ENCODE peak calls at places on chromosomes 1 and 21, in nine cellular contexts. One of them, this sample, is unnamed.

GRCh38 chr1:195768936-195769335 is 839.3 kb downstream of the KCNT2 start:
- DNase-seq in left ventricle myocardium inferior: no peak
- DNase-seq in fibroblast of lung: peak; percentile 22
- DNase-seq in right atrium auricular region: no peak
- DNase-seq in Caco-2: no peak
- DNase-seq in colonic mucosa: no peak
- DNase-seq in CD8-positive, alpha-beta T cell: no peak
- DNase-seq in stomach: no peak
- DNase-seq in tibial nerve: no peak
- DNase-seq in this sample: no peak

GRCh38 chr1:25877155-25877554 is 1.6 kb upstream of the PAQR7 start:
- DNase-seq in tibial nerve: no peak
- DNase-seq in stomach: no peak
- DNase-seq in Caco-2: no peak
- DNase-seq in right atrium auricular region: no peak
- DNase-seq in left ventricle myocardium inferior: no peak
- DNase-seq in fibroblast of lung: no peak
- DNase-seq in colonic mucosa: no peak
- DNase-seq in CD8-positive, alpha-beta T cell: no peak
- DNase-seq in this sample: no peak

GRCh38 chr21:42861311-42862122 is 17.8 kb downstream of the WDR4 start:
- DNase-seq in stomach: no peak
- DNase-seq in colonic mucosa: no peak
- DNase-seq in tibial nerve: no peak
- DNase-seq in CD8-positive, alpha-beta T cell: no peak
- DNase-seq in right atrium auricular region: no peak
- DNase-seq in left ventricle myocardium inferior: no peak
- DNase-seq in fibroblast of lung: no peak
- DNase-seq in Caco-2: no peak
- DNase-seq in this sample: no peak

GRCh38 chr1:12502300-12503109 is 115.5 kb downstream of the DHRS3 start:
- DNase-seq in Caco-2: no peak
- DNase-seq in colonic mucosa: no peak
- DNase-seq in CD8-positive, alpha-beta T cell: no peak
- DNase-seq in tibial nerve: no peak
- DNase-seq in left ventricle myocardium inferior: no peak
- DNase-seq in right atrium auricular region: no peak
- DNase-seq in fibroblast of lung: no peak
- DNase-seq in stomach: no peak
- DNase-seq in this sample: no peak

GRCh38 chr1:154276797-154277196 is 4.4 kb downstream of the HAX1 start:
- DNase-seq in stomach: no peak
- DNase-seq in CD8-positive, alpha-beta T cell: no peak
- DNase-seq in tibial nerve: no peak
- DNase-seq in colonic mucosa: no peak
- DNase-seq in fibroblast of lung: no peak
- DNase-seq in left ventricle myocardium inferior: no peak
- DNase-seq in right atrium auricular region: no peak
- DNase-seq in Caco-2: peak; percentile 36
- DNase-seq in this sample: no peak

GRCh38 chr1:40032240-40032891 is 8.2 kb upstream of the CAP1 start:
- DNase-seq in CD8-positive, alpha-beta T cell: peak; percentile 37
- DNase-seq in stomach: peak; percentile 66
- DNase-seq in Caco-2: peak; percentile 40
- DNase-seq in left ventricle myocardium inferior: no peak
- DNase-seq in right atrium auricular region: peak; percentile 69
- DNase-seq in fibroblast of lung: peak; percentile 67
- DNase-seq in tibial nerve: peak; percentile 63
- DNase-seq in colonic mucosa: peak; percentile 74
- DNase-seq in this sample: no peak

GRCh38 chr1:172241540-172241939 is 178.9 kb upstream of the C1orf105 start:
- DNase-seq in Caco-2: no peak
- DNase-seq in tibial nerve: no peak
- DNase-seq in colonic mucosa: no peak
- DNase-seq in CD8-positive, alpha-beta T cell: no peak
- DNase-seq in fibroblast of lung: no peak
- DNase-seq in stomach: no peak
- DNase-seq in left ventricle myocardium inferior: no peak
- DNase-seq in right atrium auricular region: no peak
- DNase-seq in this sample: no peak

GRCh38 chr1:50978144-50978851 is 8.3 kb downstream of the CDKN2C start:
- DNase-seq in tibial nerve: peak; percentile 27
- DNase-seq in stomach: peak; percentile 61
- DNase-seq in fibroblast of lung: peak; percentile 60
- DNase-seq in left ventricle myocardium inferior: peak; percentile 67
- DNase-seq in Caco-2: peak; percentile 44
- DNase-seq in CD8-positive, alpha-beta T cell: no peak
- DNase-seq in right atrium auricular region: no peak
- DNase-seq in colonic mucosa: peak; percentile 76
- DNase-seq in this sample: no peak

GRCh38 chr1:232020352-232020751 is 393.8 kb downstream of the DISC1 start:
- DNase-seq in stomach: no peak
- DNase-seq in right atrium auricular region: no peak
- DNase-seq in left ventricle myocardium inferior: no peak
- DNase-seq in fibroblast of lung: no peak
- DNase-seq in tibial nerve: no peak
- DNase-seq in CD8-positive, alpha-beta T cell: no peak
- DNase-seq in Caco-2: no peak
- DNase-seq in colonic mucosa: no peak
- DNase-seq in this sample: no peak

GRCh38 chr1:117534995-117535467 is 70.8 kb upstream of the TENT5C start:
- DNase-seq in fibroblast of lung: peak; percentile 52
- DNase-seq in colonic mucosa: peak; percentile 43
- DNase-seq in right atrium auricular region: no peak
- DNase-seq in stomach: peak; percentile 65
- DNase-seq in left ventricle myocardium inferior: no peak
- DNase-seq in CD8-positive, alpha-beta T cell: peak; percentile 9
- DNase-seq in Caco-2: peak; percentile 52
- DNase-seq in tibial nerve: peak; percentile 19
- DNase-seq in this sample: no peak

GRCh38 chr21:30434033-30434631 is 4.1 kb downstream of the KRTAP13-4 start:
- DNase-seq in tibial nerve: peak; percentile 13
- DNase-seq in left ventricle myocardium inferior: no peak
- DNase-seq in fibroblast of lung: peak; percentile 0
- DNase-seq in colonic mucosa: peak; percentile 22
- DNase-seq in right atrium auricular region: no peak
- DNase-seq in CD8-positive, alpha-beta T cell: no peak
- DNase-seq in Caco-2: peak; percentile 41
- DNase-seq in stomach: peak; percentile 26
- DNase-seq in this sample: no peak

GRCh38 chr1:59295603-59296002 is 1.3 kb upstream of the FGGY start:
- DNase-seq in stomach: no peak
- DNase-seq in colonic mucosa: no peak
- DNase-seq in right atrium auricular region: no peak
- DNase-seq in fibroblast of lung: no peak
- DNase-seq in CD8-positive, alpha-beta T cell: no peak
- DNase-seq in Caco-2: no peak
- DNase-seq in left ventricle myocardium inferior: no peak
- DNase-seq in tibial nerve: no peak
- DNase-seq in this sample: no peak

GRCh38 chr1:66840929-66841328 is 39.9 kb upstream of the INSL5 start:
- DNase-seq in tibial nerve: no peak
- DNase-seq in Caco-2: no peak
- DNase-seq in fibroblast of lung: no peak
- DNase-seq in right atrium auricular region: no peak
- DNase-seq in colonic mucosa: no peak
- DNase-seq in left ventricle myocardium inferior: no peak
- DNase-seq in stomach: no peak
- DNase-seq in CD8-positive, alpha-beta T cell: no peak
- DNase-seq in this sample: no peak

GRCh38 chr1:198169704-198170103 is 12.9 kb downstream of the NEK7 start:
- DNase-seq in CD8-positive, alpha-beta T cell: no peak
- DNase-seq in left ventricle myocardium inferior: no peak
- DNase-seq in right atrium auricular region: no peak
- DNase-seq in Caco-2: no peak
- DNase-seq in fibroblast of lung: peak; percentile 30
- DNase-seq in colonic mucosa: no peak
- DNase-seq in stomach: no peak
- DNase-seq in tibial nerve: no peak
- DNase-seq in this sample: no peak

GRCh38 chr1:160781129-160781808 is 14.7 kb upstream of the LY9 start:
- DNase-seq in Caco-2: peak; percentile 74
- DNase-seq in fibroblast of lung: no peak
- DNase-seq in left ventricle myocardium inferior: no peak
- DNase-seq in CD8-positive, alpha-beta T cell: no peak
- DNase-seq in colonic mucosa: peak; percentile 88
- DNase-seq in tibial nerve: no peak
- DNase-seq in stomach: peak; percentile 83
- DNase-seq in right atrium auricular region: no peak
- DNase-seq in this sample: no peak

GRCh38 chr1:7929637-7930036 is 11.0 kb downstream of the TNFRSF9 start:
- DNase-seq in tibial nerve: no peak
- DNase-seq in stomach: no peak
- DNase-seq in left ventricle myocardium inferior: no peak
- DNase-seq in CD8-positive, alpha-beta T cell: no peak
- DNase-seq in fibroblast of lung: no peak
- DNase-seq in right atrium auricular region: no peak
- DNase-seq in colonic mucosa: no peak
- DNase-seq in Caco-2: no peak
- DNase-seq in this sample: no peak

GRCh38 chr1:232291681-232292080 is 338.3 kb downstream of the SIPA1L2 start:
- DNase-seq in fibroblast of lung: no peak
- DNase-seq in tibial nerve: peak; percentile 44
- DNase-seq in right atrium auricular region: no peak
- DNase-seq in colonic mucosa: peak; percentile 72
- DNase-seq in CD8-positive, alpha-beta T cell: no peak
- DNase-seq in left ventricle myocardium inferior: no peak
- DNase-seq in Caco-2: no peak
- DNase-seq in stomach: no peak
- DNase-seq in this sample: no peak

GRCh38 chr1:208132287-208132882 is 111.8 kb downstream of the PLXNA2 start:
- DNase-seq in right atrium auricular region: peak; percentile 77
- DNase-seq in CD8-positive, alpha-beta T cell: peak; percentile 9
- DNase-seq in stomach: peak; percentile 91
- DNase-seq in Caco-2: peak; percentile 87
- DNase-seq in colonic mucosa: peak; percentile 95
- DNase-seq in fibroblast of lung: peak; percentile 66
- DNase-seq in left ventricle myocardium inferior: peak; percentile 84
- DNase-seq in tibial nerve: peak; percentile 82
- DNase-seq in this sample: peak; percentile 9

GRCh38 chr1:184567648-184568047 is 180.8 kb downstream of the C1orf21 start:
- DNase-seq in fibroblast of lung: peak; percentile 88
- DNase-seq in right atrium auricular region: no peak
- DNase-seq in colonic mucosa: no peak
- DNase-seq in CD8-positive, alpha-beta T cell: no peak
- DNase-seq in stomach: no peak
- DNase-seq in tibial nerve: no peak
- DNase-seq in Caco-2: no peak
- DNase-seq in left ventricle myocardium inferior: no peak
- DNase-seq in this sample: no peak

GRCh38 chr21:17554619-17555472 is 42.0 kb downstream of the CXADR start:
- DNase-seq in stomach: no peak
- DNase-seq in Caco-2: no peak
- DNase-seq in tibial nerve: no peak
- DNase-seq in fibroblast of lung: peak; percentile 5
- DNase-seq in right atrium auricular region: no peak
- DNase-seq in CD8-positive, alpha-beta T cell: no peak
- DNase-seq in colonic mucosa: no peak
- DNase-seq in left ventricle myocardium inferior: no peak
- DNase-seq in this sample: no peak
- TF ChIP-seq CTCF in stomach: no peak
- TF ChIP-seq CTCF in Caco-2: peak; percentile 18
- TF ChIP-seq CTCF in tibial nerve: no peak
- TF ChIP-seq CTCF in fibroblast of lung: peak; percentile 14
- TF ChIP-seq CTCF in right atrium auricular region: no peak
- TF ChIP-seq CTCF in CD8-positive, alpha-beta T cell: no peak
- TF ChIP-seq CTCF in colonic mucosa: peak; percentile 28
- TF ChIP-seq CTCF in left ventricle myocardium inferior: peak; percentile 27
- TF ChIP-seq CTCF in this sample: peak; percentile 34

DNA sequence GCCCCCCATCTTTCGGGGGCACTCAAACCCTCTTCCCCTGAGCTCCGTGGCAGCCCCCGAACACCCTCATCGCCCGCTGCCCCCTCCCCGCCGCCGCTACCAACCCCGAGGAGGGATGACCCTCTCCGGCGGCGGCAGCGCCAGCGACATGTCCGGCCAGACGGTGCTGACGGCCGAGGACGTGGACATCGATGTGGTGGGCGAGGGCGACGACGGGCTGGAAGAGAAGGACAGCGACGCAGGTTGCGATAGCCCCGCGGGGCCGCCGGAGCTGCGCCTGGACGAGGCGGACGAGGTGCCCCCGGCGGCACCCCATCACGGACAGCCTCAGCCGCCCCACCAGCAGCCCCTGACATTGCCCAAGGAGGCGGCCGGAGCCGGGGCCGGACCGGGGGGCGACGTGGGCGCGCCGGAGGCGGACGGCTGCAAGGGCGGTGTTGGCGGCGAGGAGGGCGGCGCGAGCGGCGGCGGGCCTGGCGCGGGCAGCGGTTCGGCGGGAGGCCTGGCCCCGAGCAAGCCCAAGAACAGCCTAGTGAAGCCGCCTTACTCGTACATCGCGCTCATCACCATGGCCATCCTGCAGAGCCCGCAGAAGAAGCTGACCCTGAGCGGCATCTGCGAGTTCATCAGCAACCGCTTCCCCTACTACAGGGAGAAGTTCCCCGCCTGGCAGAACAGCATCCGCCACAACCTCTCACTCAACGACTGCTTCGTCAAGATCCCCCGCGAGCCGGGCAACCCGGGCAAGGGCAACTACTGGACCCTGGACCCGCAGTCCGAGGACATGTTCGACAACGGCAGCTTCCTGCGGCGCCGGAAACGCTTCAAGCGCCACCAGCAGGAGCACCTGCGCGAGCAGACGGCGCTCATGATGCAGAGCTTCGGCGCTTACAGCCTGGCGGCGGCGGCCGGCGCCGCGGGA is 838 bp downstream of the FOXD3 start:
- DNase-seq in right atrium auricular region: no peak
- DNase-seq in CD8-positive, alpha-beta T cell: peak; percentile 19
- DNase-seq in colonic mucosa: peak; percentile 41
- DNase-seq in Caco-2: peak; percentile 38
- DNase-seq in fibroblast of lung: no peak
- DNase-seq in stomach: no peak
- DNase-seq in tibial nerve: no peak
- DNase-seq in left ventricle myocardium inferior: no peak
- DNase-seq in this sample: no peak
- H3K4me3 ChIP-seq in right atrium auricular region: peak overlapping the region; percentile 54
- H3K4me3 ChIP-seq in CD8-positive, alpha-beta T cell: peak overlapping the region; percentile 54
- H3K4me3 ChIP-seq in colonic mucosa: peak overlapping the region; percentile 61
- H3K4me3 ChIP-seq in Caco-2: peak overlapping the region; percentile 40
- H3K4me3 ChIP-seq in fibroblast of lung: no peak overlapping the region
- H3K4me3 ChIP-seq in stomach: peak overlapping the region; percentile 44
- H3K4me3 ChIP-seq in tibial nerve: peak overlapping the region; percentile 56
- H3K4me3 ChIP-seq in left ventricle myocardium inferior: peak overlapping the region; percentile 65
- H3K4me3 ChIP-seq in this sample: no peak overlapping the region

GRCh38 chr1:189305279-189305678 is 1172.4 kb downstream of the BRINP3 start:
- DNase-seq in stomach: no peak
- DNase-seq in fibroblast of lung: no peak
- DNase-seq in right atrium auricular region: no peak
- DNase-seq in left ventricle myocardium inferior: no peak
- DNase-seq in CD8-positive, alpha-beta T cell: no peak
- DNase-seq in Caco-2: no peak
- DNase-seq in tibial nerve: no peak
- DNase-seq in colonic mucosa: no peak
- DNase-seq in this sample: no peak

GRCh38 chr1:189301235-189301634 is 1176.4 kb downstream of the BRINP3 start:
- DNase-seq in tibial nerve: no peak
- DNase-seq in left ventricle myocardium inferior: no peak
- DNase-seq in fibroblast of lung: no peak
- DNase-seq in colonic mucosa: no peak
- DNase-seq in right atrium auricular region: no peak
- DNase-seq in CD8-positive, alpha-beta T cell: no peak
- DNase-seq in Caco-2: no peak
- DNase-seq in stomach: no peak
- DNase-seq in this sample: no peak
- H3K36me3 ChIP-seq in tibial nerve: no peaks in the 10 kb centered on the region
- H3K36me3 ChIP-seq in left ventricle myocardium inferior: no peaks in the 10 kb centered on the region
- H3K36me3 ChIP-seq in fibroblast of lung: no peaks in the 10 kb centered on the region
- H3K36me3 ChIP-seq in colonic mucosa: no peaks in the 10 kb centered on the region
- H3K36me3 ChIP-seq in right atrium auricular region: no peaks in the 10 kb centered on the region
- H3K36me3 ChIP-seq in CD8-positive, alpha-beta T cell: no peaks in the 10 kb centered on the region
- H3K36me3 ChIP-seq in Caco-2: no peaks in the 10 kb centered on the region
- H3K36me3 ChIP-seq in stomach: no peaks in the 10 kb centered on the region
- H3K36me3 ChIP-seq in this sample: no peaks in the 10 kb centered on the region

GRCh38 chr1:32964461-32965250 is at the start of gene RNF19B:
- DNase-seq in fibroblast of lung: peak; percentile 91
- DNase-seq in tibial nerve: peak; percentile 86
- DNase-seq in Caco-2: peak; percentile 93
- DNase-seq in right atrium auricular region: peak; percentile 94
- DNase-seq in stomach: peak; percentile 97
- DNase-seq in colonic mucosa: peak; percentile 96
- DNase-seq in left ventricle myocardium inferior: peak; percentile 96
- DNase-seq in CD8-positive, alpha-beta T cell: peak; percentile 93
- DNase-seq in this sample: peak; percentile 63
- TF ChIP-seq CTCF in fibroblast of lung: no peak
- TF ChIP-seq CTCF in tibial nerve: peak; percentile 8
- TF ChIP-seq CTCF in Caco-2: no peak
- TF ChIP-seq CTCF in right atrium auricular region: no peak
- TF ChIP-seq CTCF in stomach: no peak
- TF ChIP-seq CTCF in colonic mucosa: no peak
- TF ChIP-seq CTCF in left ventricle myocardium inferior: peak; percentile 30
- TF ChIP-seq CTCF in CD8-positive, alpha-beta T cell: no peak
- TF ChIP-seq CTCF in this sample: no peak